ENCODE peak calls at places on chromosomes 13 and 19, in seven cellular contexts. Y is neuronal stem cell, Q is IMR-90, G is H9, I is mesenchymal stem cell, P is mesendoderm, B is trophoblast cell. O is an unnamed sample.

GRCh38 chr13:52454459-52454824 is 836 bp upstream of the CKAP2 start:
- DNase-seq in Y (no peak), Q (peak), G (peak), I (peak), P (peak), B (no peak), O (no peak)

GRCh38 chr19:53624776-53625540 is 6.8 kb upstream of the DPRX start:
- DNase-seq in Y (no peak), Q (no peak), G (no peak), I (no peak), P (peak), B (peak), O (no peak)

GRCh38 chr19:3950871-3951861 is 18.3 kb downstream of the NMRK2 start:
- DNase-seq in Y (no peak), Q (no peak), G (no peak), I (no peak), P (no peak), B (peak), O (no peak)

GRCh38 chr13:110499621-110500281 is 61.8 kb downstream of the RAB20 start:
- DNase-seq in Y (no peak), Q (peak), G (no peak), I (peak), P (no peak), B (no peak), O (no peak)

GRCh38 chr19:8320564-8321066 is 560 bp downstream of the NDUFA7 start:
- DNase-seq in Y (no peak), Q (no peak), G (no peak), I (peak), P (peak), B (no peak), O (no peak)

GRCh38 chr19:7455600-7456296 is 33.1 kb downstream of the PEX11G start:
- DNase-seq in Y (no peak), Q (no peak), G (no peak), I (no peak), P (no peak), B (no peak), O (no peak)

GRCh38 chr19:50678323-50678722 is 29.1 kb downstream of the C19orf81 start:
- DNase-seq in Y (no peak), Q (no peak), G (no peak), I (no peak), P (no peak), B (no peak), O (no peak)

GRCh38 chr13:78655906-78656305 is 3.0 kb downstream of the OBI1 start:
- DNase-seq in Y (no peak), Q (no peak), G (no peak), I (no peak), P (no peak), B (no peak), O (no peak)

GRCh38 chr13:45826741-45827140 is 24.8 kb downstream of the SIAH3 start:
- DNase-seq in Y (no peak), Q (no peak), G (no peak), I (no peak), P (no peak), B (no peak), O (no peak)

GRCh38 chr13:114318624-114319023 is 4.3 kb downstream of the CHAMP1 start:
- DNase-seq in Y (no peak), Q (no peak), G (no peak), I (peak), P (no peak), B (no peak), O (no peak)

GRCh38 chr19:18357442-18358264 is 17.3 kb downstream of the PGPEP1 start:
- DNase-seq in Y (no peak), Q (no peak), G (no peak), I (no peak), P (no peak), B (no peak), O (no peak)

GRCh38 chr13:21739771-21740170 is 68.9 kb downstream of the FGF9 start:
- DNase-seq in Y (no peak), Q (peak), G (no peak), I (no peak), P (no peak), B (peak), O (no peak)

GRCh38 chr13:114043421-114044053 is 69.7 kb upstream of the C13orf46 start:
- DNase-seq in Y (peak), Q (peak), G (peak), I (peak), P (peak), B (no peak), O (no peak)

GRCh38 chr13:40580566-40581276 is 85.7 kb downstream of the FOXO1 start:
- DNase-seq in Y (no peak), Q (no peak), G (no peak), I (no peak), P (no peak), B (no peak), O (no peak)

GRCh38 chr19:19170053-19170945 is at the start of gene MEF2B:
- DNase-seq in Y (peak), Q (peak), G (peak), I (peak), P (peak), B (peak), O (peak)

GRCh38 chr13:25489238-25489637 is 117.5 kb downstream of the ATP8A2 start:
- DNase-seq in Y (no peak), Q (no peak), G (peak), I (no peak), P (peak), B (no peak), O (no peak)

GRCh38 chr19:10602330-10603083 is 15.4 kb upstream of the AP1M2 start:
- DNase-seq in Y (peak), Q (peak), G (peak), I (peak), P (peak), B (no peak), O (peak)

DNA sequence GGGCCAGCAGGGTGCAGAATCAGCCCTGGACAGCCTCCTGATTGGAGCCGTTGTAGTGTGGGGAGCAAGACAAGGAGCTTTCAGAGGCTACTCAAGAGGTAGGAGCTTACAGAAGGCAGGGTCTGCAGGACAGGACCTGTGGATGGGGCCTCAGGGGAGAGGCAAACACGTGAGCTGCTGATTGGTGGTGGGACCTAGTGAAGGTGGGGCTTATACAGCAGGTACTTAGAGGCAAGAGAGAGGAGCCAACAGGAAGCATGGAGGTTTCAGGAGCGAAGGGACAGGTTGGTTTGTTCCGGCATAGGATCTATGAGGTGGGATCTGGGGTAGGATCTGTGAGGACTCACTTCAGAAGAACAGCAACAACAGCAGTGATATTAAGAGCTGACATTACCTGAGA is 32.4 kb downstream of the ZSWIM4 start:
- DNase-seq in Y (no peak), Q (no peak), G (peak), I (peak), P (peak), B (no peak), O (no peak)
- H2AK5ac ChIP-seq in Y (no peak), Q (no peak), G (no peak), I (no peak), P (no peak), B (no peak), O (no peak)

DNA sequence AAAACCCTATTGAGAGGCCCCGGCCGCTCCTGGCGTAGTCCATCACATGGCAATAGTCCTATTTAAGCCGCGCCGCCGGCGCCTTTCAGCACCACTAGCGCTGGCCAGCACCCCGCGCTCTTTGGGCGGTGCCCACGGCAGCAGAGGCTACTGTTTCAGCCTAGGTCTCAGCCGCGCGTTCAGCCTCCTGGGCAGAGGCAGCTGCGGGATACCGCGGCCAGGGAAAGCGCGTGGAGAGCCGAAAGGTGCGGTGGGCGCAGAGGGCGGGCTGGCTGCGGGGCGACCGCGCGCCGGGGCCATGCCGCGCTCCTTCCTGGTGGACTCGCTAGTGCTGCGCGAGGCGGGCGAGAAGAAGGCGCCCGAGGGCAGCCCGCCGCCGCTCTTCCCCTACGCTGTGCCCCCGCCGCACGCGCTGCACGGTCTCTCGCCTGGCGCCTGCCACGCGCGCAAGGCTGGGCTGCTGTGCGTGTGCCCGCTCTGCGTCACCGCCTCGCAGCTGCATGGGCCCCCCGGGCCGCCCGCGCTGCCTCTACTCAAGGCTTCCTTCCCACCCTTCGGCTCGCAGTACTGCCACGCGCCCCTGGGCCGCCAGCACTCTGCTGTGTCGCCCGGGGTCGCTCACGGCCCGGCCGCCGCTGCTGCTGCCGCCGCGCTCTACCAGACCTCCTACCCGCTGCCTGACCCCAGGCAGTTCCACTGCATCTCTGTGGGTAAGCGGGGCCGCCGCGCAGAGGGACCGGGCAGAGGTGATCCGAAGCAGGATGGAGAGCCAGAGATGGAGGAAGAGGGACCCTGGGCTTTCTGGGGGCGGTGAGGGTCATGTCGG is at the start of gene GSX1:
- DNase-seq in Y (peak), Q (peak), G (peak), I (peak), P (peak), B (peak), O (peak)
- H2AK5ac ChIP-seq in Y (no peak), Q (no peak), G (no peak), I (no peak), P (no peak), B (no peak), O (peak)

DNA sequence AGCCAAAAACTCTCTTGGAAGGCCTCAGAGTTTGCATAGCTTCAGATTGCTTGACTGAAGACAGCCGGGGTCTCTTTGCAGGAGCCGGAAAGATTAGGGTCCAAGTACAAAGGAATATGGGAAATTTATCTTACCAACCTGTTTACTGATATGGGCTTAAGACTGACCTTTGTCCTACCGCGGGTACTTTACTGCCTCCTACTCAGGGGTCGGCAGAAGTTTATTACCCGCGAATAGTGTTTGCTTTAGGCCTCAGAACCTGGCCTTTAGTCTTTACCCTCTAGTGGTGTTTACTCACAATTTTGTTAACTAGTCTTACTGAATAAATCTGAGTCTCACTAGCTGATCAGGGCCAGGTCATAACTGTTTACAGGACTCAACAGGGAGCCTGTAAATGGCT is 765.4 kb upstream of the SPRY2 start:
- DNase-seq in Y (no peak), Q (no peak), G (no peak), I (no peak), P (no peak), B (no peak), O (no peak)
- H2AK5ac ChIP-seq in Y (no peak), Q (no peak), G (no peak), I (no peak), P (no peak), B (no peak), O (no peak)

GRCh38 chr19:16472992-16473391 is 1.2 kb upstream of the EPS15L1 start:
- DNase-seq in Y (no peak), Q (no peak), G (no peak), I (no peak), P (no peak), B (no peak), O (no peak)

GRCh38 chr19:16470911-16471811 is 609 bp downstream of the EPS15L1 start:
- DNase-seq in Y (no peak), Q (peak), G (no peak), I (peak), P (peak), B (no peak), O (peak)

GRCh38 chr19:16473875-16474397 is 2.2 kb upstream of the EPS15L1 start:
- DNase-seq in Y (no peak), Q (no peak), G (no peak), I (no peak), P (no peak), B (no peak), O (no peak)

GRCh38 chr19:16467581-16467980 is 4.2 kb downstream of the EPS15L1 start:
- DNase-seq in Y (no peak), Q (no peak), G (no peak), I (no peak), P (no peak), B (no peak), O (no peak)

GRCh38 chr19:16470541-16470910 is 1.2 kb downstream of the EPS15L1 start:
- DNase-seq in Y (no peak), Q (no peak), G (no peak), I (peak), P (peak), B (no peak), O (no peak)
- H2AK5ac ChIP-seq in Y (no peak), Q (no peak), G (no peak), I (no peak), P (no peak), B (no peak), O (no peak)

GRCh38 chr13:99446242-99446641 is 55.0 kb upstream of the TM9SF2 start:
- DNase-seq in Y (no peak), Q (no peak), G (peak), I (no peak), P (peak), B (no peak), O (no peak)
- H2AK5ac ChIP-seq in Y (no peak), Q (no peak), G (no peak), I (no peak), P (no peak), B (no peak), O (no peak)

DNA sequence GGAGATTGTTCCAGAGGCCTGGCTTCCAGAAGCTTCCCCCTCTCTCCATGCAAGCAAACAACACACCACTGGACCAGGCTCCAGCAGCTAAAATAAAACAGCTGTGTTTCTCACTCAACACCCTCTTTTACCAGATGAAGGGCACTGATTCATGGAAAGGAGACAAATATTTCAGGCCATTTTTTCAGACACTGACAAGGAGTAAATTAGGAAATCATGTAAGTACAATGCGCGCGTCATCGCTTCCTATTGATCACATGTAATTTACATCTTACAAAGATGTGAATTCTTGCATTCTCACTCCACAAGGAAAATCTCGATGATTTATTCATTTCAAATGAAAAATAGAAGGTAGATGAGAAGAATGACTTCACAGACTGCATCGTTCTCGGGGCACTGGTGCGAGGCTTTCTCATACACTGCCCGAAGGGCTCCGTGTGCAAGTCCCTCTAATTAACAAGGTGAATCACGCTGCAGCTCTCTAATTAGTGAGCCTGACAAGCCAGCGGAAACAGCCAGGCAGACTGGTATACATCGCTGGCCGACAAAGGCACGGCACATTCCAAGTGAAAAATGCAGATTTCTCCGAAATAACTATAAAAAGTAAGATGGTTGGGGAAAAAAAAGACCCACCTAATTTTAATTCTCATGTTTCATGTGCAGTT is 153.6 kb downstream of the KCTD15 start:
- DNase-seq in Y (no peak), Q (no peak), G (no peak), I (no peak), P (no peak), B (no peak), O (no peak)
- H2AK5ac ChIP-seq in Y (no peak), Q (no peak), G (no peak), I (no peak), P (no peak), B (no peak), O (no peak)

DNA sequence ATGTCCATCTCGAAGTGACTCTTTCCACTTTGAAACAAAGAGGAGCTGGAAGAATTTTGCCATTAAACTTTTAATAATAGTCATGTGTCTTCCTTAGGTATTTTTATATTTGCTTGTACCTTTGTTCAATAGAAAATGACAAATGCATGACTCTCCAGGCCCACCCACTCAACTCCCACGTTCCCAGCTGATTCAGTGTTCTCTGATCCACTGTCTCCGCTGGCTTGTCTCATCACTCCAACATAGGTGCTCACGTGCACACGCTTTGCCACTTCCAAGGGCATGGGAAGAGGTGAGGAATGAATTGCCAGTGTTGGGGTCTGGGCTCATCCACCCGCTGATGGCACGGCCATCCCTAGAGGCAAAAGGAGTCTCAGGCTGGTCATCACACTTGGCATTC is 24.5 kb downstream of the RASL11A start:
- DNase-seq in Y (no peak), Q (no peak), G (no peak), I (no peak), P (no peak), B (no peak), O (no peak)
- H2AK5ac ChIP-seq in Y (no peak), Q (no peak), G (no peak), I (no peak), P (no peak), B (no peak), O (no peak)